ENCODE peak calls at places on chromosome 1, in four cellular contexts. W, U, N and M are unnamed samples. For H3K36me3 and H3K4me1, the result is how much of the 10 kb centered on the place peaks cover.

GRCh38 chr1:31335007-31335406 is 37.9 kb downstream of the FABP3 start:
- DNase-seq in N (no peak), U (no peak), W (no peak), M (no peak)

GRCh38 chr1:174005032-174005431 is 17.1 kb downstream of the RC3H1 start:
- DNase-seq in U (no peak), N (no peak), W (no peak), M (no peak)

GRCh38 chr1:16915627-16915973 is 6.1 kb upstream of the CROCC start:
- DNase-seq in W (peak), U (no peak), N (peak), M (peak)

GRCh38 chr1:235502601-235503332 is 1.5 kb downstream of the B3GALNT2 start:
- DNase-seq in U (no peak), W (no peak), N (no peak), M (no peak)

GRCh38 chr1:222754386-222755139 is 17.6 kb downstream of the FAM177B start:
- DNase-seq in N (no peak), U (peak), W (no peak), M (no peak)

GRCh38 chr1:248853023-248853422 is 5.9 kb downstream of the ZNF692 start:
- DNase-seq in N (no peak), W (peak), U (no peak), M (no peak)

GRCh38 chr1:67683306-67683705 is 1.7 kb upstream of the GADD45A start:
- DNase-seq in W (no peak), N (no peak), U (no peak), M (no peak)

GRCh38 chr1:31413405-31414005 is 492 bp downstream of the SERINC2 start:
- DNase-seq in W (peak), U (peak), N (peak), M (peak)

GRCh38 chr1:96187027-96187426 is 534.6 kb upstream of the PTBP2 start:
- DNase-seq in N (no peak), U (no peak), W (no peak), M (no peak)

GRCh38 chr1:116983678-116984077 is 17.9 kb upstream of the CD101 start:
- DNase-seq in N (no peak), W (no peak), U (no peak), M (no peak)

GRCh38 chr1:238589843-238590435 is 699.2 kb upstream of the ZP4 start:
- DNase-seq in W (no peak), N (no peak), U (no peak), M (no peak)

GRCh38 chr1:224615861-224616760 is at the start of gene CNIH3:
- DNase-seq in N (no peak), W (peak), U (no peak), M (no peak)

GRCh38 chr1:201584510-201584991 is 45.6 kb downstream of the NAV1 start:
- DNase-seq in U (peak), N (no peak), W (peak), M (peak)

DNA sequence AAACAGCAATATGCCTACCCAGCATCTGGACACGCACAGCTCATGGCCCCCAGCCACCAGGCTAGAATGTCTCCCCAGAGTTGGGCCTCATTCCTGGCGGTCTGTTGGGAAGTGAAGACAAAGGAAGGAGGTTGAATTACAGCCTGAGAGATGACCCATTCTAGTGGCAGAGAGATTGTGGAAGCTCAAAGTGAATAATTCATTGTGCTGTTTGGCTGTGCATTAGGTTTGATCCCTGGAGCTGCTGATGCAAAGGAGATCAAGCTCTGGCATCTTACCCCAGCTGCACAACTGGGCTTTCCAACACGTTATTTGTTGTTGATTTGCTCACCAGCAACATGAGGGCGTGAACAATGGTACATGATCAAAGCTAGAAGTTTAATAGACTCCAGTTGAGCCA is 222.9 kb downstream of the TM2D1 start:
- DNase-seq in U (no peak), N (no peak), W (no peak), M (no peak)
- TF ChIP-seq POLR2A in U (no peak), N (no peak), W (no peak), M (no peak)

GRCh38 chr1:20498116-20498515 is 9.8 kb downstream of the MUL1 start:
- DNase-seq in N (no peak), W (no peak), U (no peak), M (no peak)
- H3K36me3 ChIP-seq in N (under half), W (half or more), U (under half), M (half or more)

GRCh38 chr1:160548960-160549664 is 26.1 kb upstream of the SLAMF6 start:
- DNase-seq in W (no peak), U (no peak), N (no peak), M (peak)
- H3K4me1 ChIP-seq in W (under half), U (under half), N (under half), M (under half)

DNA sequence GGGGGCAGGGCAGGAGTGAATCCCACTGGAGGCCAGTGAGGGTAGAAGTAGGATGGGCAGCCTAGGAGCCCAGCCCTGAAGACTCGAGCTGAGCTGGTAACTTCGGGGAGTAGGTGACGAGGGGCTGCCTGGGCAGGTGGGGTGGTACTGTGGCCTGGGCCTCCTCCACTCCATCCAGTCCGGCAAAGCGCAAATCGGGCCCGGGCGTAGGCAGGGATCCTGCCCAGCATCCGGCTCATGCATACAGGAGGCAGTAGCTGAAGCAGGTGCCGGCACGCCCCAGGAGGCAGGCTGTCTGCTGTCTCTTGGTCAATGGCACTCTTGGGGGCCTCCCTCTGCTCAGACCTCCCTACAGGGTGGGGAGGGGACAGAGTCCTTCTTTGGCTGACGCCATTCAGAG is 1.3 kb upstream of the TNFRSF25 start:
- DNase-seq in W (no peak), N (no peak), U (no peak), M (no peak)
- TF ChIP-seq POLR2A in W (no peak), N (no peak), U (no peak), M (no peak)

GRCh38 chr1:32811917-32812316 is 5.2 kb downstream of the YARS1 start:
- DNase-seq in W (no peak), N (no peak), U (no peak), M (no peak)
- H3K36me3 ChIP-seq in W (under half), N (under half), U (under half), M (under half)

DNA sequence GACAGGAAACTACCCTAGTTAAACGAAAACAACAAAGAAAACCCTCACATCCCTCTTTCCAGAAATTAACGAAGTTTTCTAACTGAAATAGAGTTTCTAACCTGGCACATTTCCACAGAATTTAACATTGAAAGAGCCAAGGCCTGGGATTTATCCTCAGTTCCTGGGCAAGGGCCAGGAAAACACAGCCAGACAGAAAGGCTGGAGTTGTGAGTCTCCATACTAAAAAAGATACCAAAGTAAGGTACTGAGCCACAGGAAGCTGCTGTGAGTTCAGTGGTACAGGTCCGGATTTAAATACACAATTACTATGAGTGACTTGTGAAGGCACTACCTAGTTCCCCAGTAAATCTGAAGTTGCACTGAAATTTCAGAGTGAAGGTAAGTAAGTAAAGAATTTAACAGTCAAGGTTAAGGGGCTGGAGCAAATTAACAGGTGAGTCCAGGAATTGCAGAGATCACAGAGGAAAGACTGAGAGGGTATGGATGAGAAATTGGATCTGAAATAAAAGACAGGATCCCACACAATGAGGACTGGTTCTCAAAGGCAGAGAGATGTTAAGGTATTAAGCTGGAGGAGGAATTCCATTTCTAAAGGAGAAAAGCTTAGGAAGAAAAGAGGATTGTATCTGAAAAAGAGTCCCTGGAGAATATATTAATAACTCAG is 908 bp downstream of the LIX1L start:
- DNase-seq in U (no peak), N (peak), W (no peak), M (no peak)
- H3K4me1 ChIP-seq in U (under half), N (under half), W (under half), M (under half)

GRCh38 chr1:185375583-185375982 is 58.5 kb upstream of the IVNS1ABP start:
- DNase-seq in N (no peak), U (no peak), W (peak), M (no peak)
- TF ChIP-seq POLR2A in N (no peak), U (no peak), W (no peak), M (no peak)

GRCh38 chr1:154989195-154989860 is 4.1 kb upstream of the LENEP start:
- DNase-seq in N (no peak), U (no peak), W (peak), M (peak)
- H3K36me3 ChIP-seq in N (under half), U (under half), W (under half), M (under half)

GRCh38 chr1:169779150-169779549 is 15.6 kb downstream of the METTL18 start:
- DNase-seq in U (no peak), W (no peak), N (no peak), M (no peak)

GRCh38 chr1:169782596-169782995 is 12.1 kb downstream of the METTL18 start:
- DNase-seq in U (no peak), N (no peak), W (no peak), M (no peak)

GRCh38 chr1:169784102-169784501 is 10.6 kb downstream of the METTL18 start:
- DNase-seq in W (no peak), U (no peak), N (no peak), M (no peak)

GRCh38 chr1:169776440-169776839 is 18.3 kb downstream of the METTL18 start:
- DNase-seq in U (no peak), N (no peak), W (no peak), M (no peak)

GRCh38 chr1:169779970-169780369 is 14.7 kb downstream of the METTL18 start:
- DNase-seq in N (no peak), U (no peak), W (no peak), M (no peak)
- H3K4me1 ChIP-seq in N (under half), U (under half), W (under half), M (under half)

GRCh38 chr1:53735261-53735660 is 3.7 kb downstream of the GLIS1 start:
- DNase-seq in W (no peak), U (no peak), N (no peak), M (no peak)

GRCh38 chr1:53733447-53733931 is 5.5 kb downstream of the GLIS1 start:
- DNase-seq in U (no peak), W (no peak), N (no peak), M (no peak)

GRCh38 chr1:53733975-53734649 is 4.9 kb downstream of the GLIS1 start:
- DNase-seq in W (no peak), U (no peak), N (no peak), M (no peak)

GRCh38 chr1:53735681-53736080 is 3.3 kb downstream of the GLIS1 start:
- DNase-seq in U (no peak), N (no peak), W (no peak), M (no peak)

GRCh38 chr1:53734650-53735211 is 4.2 kb downstream of the GLIS1 start:
- DNase-seq in U (no peak), W (no peak), N (no peak), M (no peak)
- TF ChIP-seq POLR2A in U (no peak), W (no peak), N (no peak), M (no peak)